ENCODE peak calls at places on chromosomes 12 and 14, in five cellular contexts. One of them, this sample, is unnamed.

GRCh38 chr14:71206766-71207371 is 299.6 kb downstream of the PCNX1 start:
- DNase-seq in A549: peak
- DNase-seq in prostate gland: no peak
- DNase-seq in lower lobe of right lung: no peak
- DNase-seq in CD4-positive, alpha-beta memory T cell: no peak
- DNase-seq in this sample: no peak

GRCh38 chr14:75793806-75794205 is 132.8 kb downstream of the TTLL5 start:
- DNase-seq in A549: no peak
- DNase-seq in prostate gland: no peak
- DNase-seq in lower lobe of right lung: no peak
- DNase-seq in CD4-positive, alpha-beta memory T cell: no peak
- DNase-seq in this sample: no peak

GRCh38 chr12:49921936-49922335 is 18.2 kb upstream of the FAIM2 start:
- DNase-seq in A549: no peak
- DNase-seq in prostate gland: no peak
- DNase-seq in lower lobe of right lung: no peak
- DNase-seq in CD4-positive, alpha-beta memory T cell: no peak
- DNase-seq in this sample: no peak

GRCh38 chr12:132163041-132163910 is 19.0 kb downstream of the NOC4L start:
- DNase-seq in A549: no peak
- DNase-seq in prostate gland: no peak
- DNase-seq in lower lobe of right lung: no peak
- DNase-seq in CD4-positive, alpha-beta memory T cell: peak
- DNase-seq in this sample: no peak

GRCh38 chr14:21915814-21916213 is 242.2 kb upstream of the OR4E1 start:
- DNase-seq in A549: no peak
- DNase-seq in prostate gland: peak
- DNase-seq in lower lobe of right lung: no peak
- DNase-seq in CD4-positive, alpha-beta memory T cell: no peak
- DNase-seq in this sample: no peak

GRCh38 chr14:94062344-94062904 is 18.6 kb downstream of the DDX24 start:
- DNase-seq in A549: no peak
- DNase-seq in prostate gland: no peak
- DNase-seq in lower lobe of right lung: no peak
- DNase-seq in CD4-positive, alpha-beta memory T cell: no peak
- DNase-seq in this sample: no peak

GRCh38 chr12:6322969-6323339 is 12.5 kb downstream of the PLEKHG6 start:
- DNase-seq in A549: no peak
- DNase-seq in prostate gland: no peak
- DNase-seq in lower lobe of right lung: no peak
- DNase-seq in CD4-positive, alpha-beta memory T cell: no peak
- DNase-seq in this sample: no peak

GRCh38 chr12:88518863-88519403 is 61.3 kb downstream of the KITLG start:
- DNase-seq in A549: no peak
- DNase-seq in prostate gland: no peak
- DNase-seq in lower lobe of right lung: no peak
- DNase-seq in CD4-positive, alpha-beta memory T cell: no peak
- DNase-seq in this sample: no peak

GRCh38 chr12:57343703-57344378 is 87.0 kb downstream of the R3HDM2 start:
- DNase-seq in A549: no peak
- DNase-seq in prostate gland: no peak
- DNase-seq in lower lobe of right lung: no peak
- DNase-seq in CD4-positive, alpha-beta memory T cell: no peak
- DNase-seq in this sample: no peak

GRCh38 chr12:47963340-47964040 is at the start of gene TMEM106C:
- DNase-seq in A549: peak
- DNase-seq in prostate gland: peak
- DNase-seq in lower lobe of right lung: peak
- DNase-seq in CD4-positive, alpha-beta memory T cell: peak
- DNase-seq in this sample: peak

DNA sequence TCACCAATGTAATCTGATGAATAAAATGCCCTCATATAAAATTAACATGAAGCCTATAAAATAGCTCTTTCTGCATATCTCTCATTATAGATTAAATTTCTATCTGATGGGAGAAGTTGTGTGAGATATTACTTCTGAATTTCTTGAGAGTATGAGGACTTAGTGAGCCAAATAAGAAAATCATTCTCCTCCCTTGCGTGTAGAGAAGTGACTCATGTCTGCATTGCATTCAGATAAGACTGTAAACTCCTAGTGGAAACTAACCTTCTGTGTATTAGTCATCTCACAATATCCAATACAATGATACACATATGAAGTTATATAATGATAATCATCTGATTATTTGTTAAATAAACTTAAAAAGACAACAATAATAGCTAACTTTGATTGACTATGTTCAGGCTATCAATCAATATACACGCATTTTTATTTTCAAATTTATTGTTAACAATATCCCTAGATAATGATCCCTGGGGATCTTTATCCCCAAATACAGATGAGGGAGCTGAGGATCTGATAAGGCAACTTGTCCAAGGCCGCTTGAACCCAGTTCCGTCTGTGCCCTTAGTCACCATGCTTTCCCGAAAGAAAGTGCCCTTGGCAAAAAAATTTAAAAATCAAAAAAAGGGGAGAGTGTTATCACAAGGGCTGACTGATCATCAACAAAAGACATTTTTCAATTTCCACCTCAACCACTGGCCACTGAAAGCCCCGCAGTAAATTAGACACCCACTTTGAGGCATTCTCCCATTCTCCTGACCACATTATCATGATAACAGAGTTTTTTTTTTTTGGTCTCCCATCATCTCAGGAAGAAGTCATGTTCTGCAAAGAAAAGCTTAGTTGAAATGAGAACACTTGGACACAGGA is 189.2 kb upstream of the RASSF8 start:
- DNase-seq in A549: peak
- DNase-seq in prostate gland: no peak
- DNase-seq in lower lobe of right lung: no peak
- DNase-seq in CD4-positive, alpha-beta memory T cell: no peak
- DNase-seq in this sample: no peak
- H3K27ac ChIP-seq in A549: peak
- H3K27ac ChIP-seq in prostate gland: no peak
- H3K27ac ChIP-seq in lower lobe of right lung: no peak
- H3K27ac ChIP-seq in CD4-positive, alpha-beta memory T cell: no peak
- H3K27ac ChIP-seq in this sample: no peak

GRCh38 chr14:32509632-32510187 is 180.6 kb downstream of the AKAP6 start:
- DNase-seq in A549: peak
- DNase-seq in prostate gland: peak
- DNase-seq in lower lobe of right lung: no peak
- DNase-seq in CD4-positive, alpha-beta memory T cell: no peak
- DNase-seq in this sample: no peak
- H3K27ac ChIP-seq in A549: peak
- H3K27ac ChIP-seq in prostate gland: peak
- H3K27ac ChIP-seq in lower lobe of right lung: no peak
- H3K27ac ChIP-seq in CD4-positive, alpha-beta memory T cell: no peak
- H3K27ac ChIP-seq in this sample: no peak

GRCh38 chr12:93870020-93870795 is 193.0 kb downstream of the CRADD start:
- DNase-seq in A549: no peak
- DNase-seq in prostate gland: no peak
- DNase-seq in lower lobe of right lung: no peak
- DNase-seq in CD4-positive, alpha-beta memory T cell: no peak
- DNase-seq in this sample: no peak
- H3K27ac ChIP-seq in A549: no peak
- H3K27ac ChIP-seq in prostate gland: no peak
- H3K27ac ChIP-seq in lower lobe of right lung: no peak
- H3K27ac ChIP-seq in CD4-positive, alpha-beta memory T cell: no peak
- H3K27ac ChIP-seq in this sample: no peak

GRCh38 chr12:12582895-12583303 is 20.2 kb upstream of the DUSP16 start:
- DNase-seq in A549: peak
- DNase-seq in prostate gland: no peak
- DNase-seq in lower lobe of right lung: no peak
- DNase-seq in CD4-positive, alpha-beta memory T cell: no peak
- DNase-seq in this sample: no peak
- H3K27ac ChIP-seq in A549: peak
- H3K27ac ChIP-seq in prostate gland: peak
- H3K27ac ChIP-seq in lower lobe of right lung: peak
- H3K27ac ChIP-seq in CD4-positive, alpha-beta memory T cell: no peak
- H3K27ac ChIP-seq in this sample: no peak

This sample was measured in naive thymus-derived CD4-positive, alpha-beta T cell.